ENCODE peak calls at places on chromosomes 2 and 18, in four cellular contexts. F is sigmoid colon, B is adrenal gland, C is GM12891. H is an unnamed sample.

GRCh38 chr2:118251427-118251826 is 163.2 kb downstream of the INSIG2 start:
- DNase-seq in C (no peak), B (no peak), F (no peak), H (no peak)

GRCh38 chr2:31237348-31238017 is 3.5 kb downstream of the EHD3 start:
- DNase-seq in F (no peak), B (no peak), C (no peak), H (no peak)

GRCh38 chr2:35298493-35298892 is 1057.1 kb upstream of the CRIM1 start:
- DNase-seq in B (peak; percentile 20), F (no peak), C (no peak), H (no peak)

GRCh38 chr18:9803698-9804516 is 81.9 kb upstream of the TXNDC2 start:
- DNase-seq in F (peak; percentile 85), B (peak; percentile 80), C (no peak), H (peak; percentile 94)

GRCh38 chr18:14971461-14972185 is 223.7 kb downstream of the ANKRD30B start:
- DNase-seq in F (no peak), C (no peak), B (no peak), H (no peak)

GRCh38 chr2:61179701-61180639 is 18.0 kb downstream of the C2orf74 start:
- DNase-seq in B (peak; percentile 91), C (no peak), F (peak; percentile 92), H (peak; percentile 37)

GRCh38 chr2:163266772-163267171 is 428.2 kb upstream of the KCNH7 start:
- DNase-seq in F (no peak), C (no peak), B (no peak), H (no peak)

GRCh38 chr2:200585730-200586643 is at the start of gene AOX1:
- DNase-seq in F (peak; percentile 90), B (peak; percentile 90), C (peak; percentile 22), H (peak; percentile 42)

GRCh38 chr2:95277246-95277906 is 3.1 kb downstream of the PROM2 start:
- DNase-seq in C (no peak), B (no peak), F (peak; percentile 51), H (peak; percentile 47)

GRCh38 chr2:95207111-95207961 is at the start of gene ZNF892:
- DNase-seq in B (peak; percentile 85), C (peak; percentile 92), F (peak; percentile 95), H (peak; percentile 86)

GRCh38 chr2:3827673-3828575 is 124.5 kb downstream of the DCDC2C start:
- DNase-seq in B (peak; percentile 18), F (no peak), C (no peak), H (peak; percentile 37)

GRCh38 chr2:150041721-150042450 is 445.6 kb downstream of the RND3 start:
- DNase-seq in F (no peak), B (no peak), C (no peak), H (no peak)

GRCh38 chr2:69831354-69831905 is 2.0 kb downstream of the GMCL1 start:
- DNase-seq in C (no peak), B (no peak), F (no peak), H (no peak)

GRCh38 chr2:221975151-221975550 is 323.6 kb downstream of the PAX3 start:
- DNase-seq in C (no peak), B (no peak), F (no peak), H (no peak)

GRCh38 chr18:68714707-68715496 is at the start of gene TMX3:
- DNase-seq in B (peak; percentile 88), C (peak; percentile 86), F (peak; percentile 93), H (peak; percentile 95)
- TF ChIP-seq POLR2A in B (no peak), C (no peak), F (peak; percentile 18), H (peak; percentile 67)

DNA sequence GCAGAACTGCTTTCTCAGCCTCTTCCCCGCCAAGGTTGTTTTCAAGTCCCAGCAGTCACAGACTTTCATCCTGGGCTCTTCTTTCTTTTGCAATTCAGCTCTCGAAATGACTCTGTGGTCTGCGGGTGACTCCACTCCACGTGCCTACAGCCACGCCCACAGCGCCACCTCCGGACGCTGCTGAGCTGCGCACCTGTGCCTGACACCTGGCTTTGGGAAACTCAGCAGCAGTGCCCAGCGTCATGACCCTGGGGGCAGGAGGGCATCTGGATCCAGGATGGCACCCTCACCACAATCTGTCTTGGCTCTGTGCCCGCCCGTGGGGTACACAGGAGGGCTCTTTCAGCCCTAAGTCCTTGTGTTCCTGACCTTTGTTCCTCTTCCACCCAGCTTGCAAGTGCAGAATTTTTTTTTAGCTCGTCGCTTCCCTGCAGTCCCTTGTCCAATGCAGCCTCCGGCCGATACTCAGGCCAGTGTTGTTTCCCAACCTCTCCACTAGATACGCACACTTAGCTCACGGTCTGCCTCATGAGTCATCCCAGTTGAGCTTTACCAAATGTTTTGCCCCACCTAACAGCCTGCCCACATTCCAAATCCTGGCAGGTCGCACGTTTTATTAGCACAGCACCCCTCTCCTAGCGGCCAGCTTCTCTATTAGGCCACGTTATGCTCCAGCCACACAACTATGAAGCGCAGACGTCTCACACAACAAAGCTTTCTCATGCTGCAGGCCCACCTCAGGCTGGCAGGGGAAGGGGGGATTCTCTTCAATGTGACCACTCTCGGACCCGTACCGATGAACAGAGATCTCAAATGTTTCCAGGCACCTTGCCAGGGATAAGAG is 6.5 kb upstream of the CAPN10 start:
- DNase-seq in B (peak; percentile 93), C (no peak), F (peak; percentile 88), H (no peak)
- TF ChIP-seq POLR2A in B (no peak), C (no peak), F (no peak), H (no peak)

DNA sequence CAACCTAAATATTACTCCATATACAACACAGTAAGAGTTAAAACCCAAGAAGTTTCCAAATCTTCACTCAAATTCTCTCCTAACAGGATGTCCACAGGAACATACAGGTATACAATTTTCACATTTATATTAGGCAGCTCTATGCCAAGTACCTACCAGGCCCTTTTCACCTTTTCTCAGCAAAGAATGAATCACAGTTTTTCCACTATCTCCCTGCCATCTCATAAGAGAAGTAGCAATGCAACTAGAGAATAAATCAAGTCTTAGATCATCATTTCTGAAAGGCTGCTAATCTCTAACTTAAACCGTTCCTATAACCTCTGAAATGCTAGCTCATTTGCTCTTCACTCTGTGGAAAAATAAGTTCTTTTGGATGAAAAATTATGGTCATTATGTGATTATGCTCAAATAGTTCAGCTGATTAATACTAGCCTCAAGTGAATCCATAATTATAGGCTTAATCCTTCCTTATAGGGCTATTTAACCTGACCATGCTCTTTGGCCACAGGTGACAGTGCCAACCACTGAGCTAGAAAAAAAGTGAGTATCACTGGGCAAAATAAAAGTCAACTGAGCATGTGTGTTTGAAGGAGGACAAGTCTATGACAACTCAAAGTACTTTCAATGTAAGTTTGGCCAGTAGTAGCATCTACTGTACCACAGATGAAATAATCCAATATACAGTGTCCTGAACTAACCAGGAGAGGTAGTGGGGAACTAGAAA is 79.7 kb downstream of the COBLL1 start:
- DNase-seq in C (no peak), F (no peak), B (no peak), H (no peak)
- TF ChIP-seq POLR2A in C (no peak), F (no peak), B (no peak), H (no peak)

GRCh38 chr2:62195421-62196277 is at the start of gene B3GNT2:
- DNase-seq in B (peak; percentile 75), C (peak; percentile 79), F (peak; percentile 88), H (peak; percentile 93)
- TF ChIP-seq POLR2A in B (peak; percentile 69), C (peak; percentile 82), F (no peak), H (peak; percentile 79)

DNA sequence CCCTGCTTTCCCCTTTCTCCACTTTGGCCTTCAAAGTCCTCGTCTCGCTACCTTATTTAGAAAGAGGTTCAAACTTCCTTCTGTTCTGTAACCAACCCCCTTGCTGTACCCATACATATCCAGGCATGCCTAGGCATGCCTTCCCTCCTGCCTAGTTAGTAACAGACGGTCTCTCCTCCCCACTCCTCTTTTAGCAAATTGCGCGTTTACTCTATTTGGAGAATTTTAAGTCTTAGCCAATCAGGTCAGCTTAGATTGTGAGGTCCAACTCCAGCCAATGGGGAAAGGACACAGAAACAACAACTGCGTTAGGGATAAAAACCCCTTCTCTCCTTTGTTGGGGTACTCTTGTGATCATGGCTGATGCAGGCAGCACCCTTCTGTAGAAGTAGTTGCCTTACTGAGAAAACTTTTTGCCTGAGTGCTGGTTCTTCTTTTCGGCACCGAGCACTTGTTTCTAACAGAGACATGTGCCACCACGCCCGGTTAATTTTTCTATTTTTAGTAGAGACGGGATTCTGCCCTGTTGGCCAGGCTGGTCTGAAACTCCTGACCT is 85.9 kb upstream of the FOXI3 start:
- DNase-seq in B (no peak), C (no peak), F (no peak), H (no peak)
- TF ChIP-seq POLR2A in B (no peak), C (no peak), F (no peak), H (no peak)

DNA sequence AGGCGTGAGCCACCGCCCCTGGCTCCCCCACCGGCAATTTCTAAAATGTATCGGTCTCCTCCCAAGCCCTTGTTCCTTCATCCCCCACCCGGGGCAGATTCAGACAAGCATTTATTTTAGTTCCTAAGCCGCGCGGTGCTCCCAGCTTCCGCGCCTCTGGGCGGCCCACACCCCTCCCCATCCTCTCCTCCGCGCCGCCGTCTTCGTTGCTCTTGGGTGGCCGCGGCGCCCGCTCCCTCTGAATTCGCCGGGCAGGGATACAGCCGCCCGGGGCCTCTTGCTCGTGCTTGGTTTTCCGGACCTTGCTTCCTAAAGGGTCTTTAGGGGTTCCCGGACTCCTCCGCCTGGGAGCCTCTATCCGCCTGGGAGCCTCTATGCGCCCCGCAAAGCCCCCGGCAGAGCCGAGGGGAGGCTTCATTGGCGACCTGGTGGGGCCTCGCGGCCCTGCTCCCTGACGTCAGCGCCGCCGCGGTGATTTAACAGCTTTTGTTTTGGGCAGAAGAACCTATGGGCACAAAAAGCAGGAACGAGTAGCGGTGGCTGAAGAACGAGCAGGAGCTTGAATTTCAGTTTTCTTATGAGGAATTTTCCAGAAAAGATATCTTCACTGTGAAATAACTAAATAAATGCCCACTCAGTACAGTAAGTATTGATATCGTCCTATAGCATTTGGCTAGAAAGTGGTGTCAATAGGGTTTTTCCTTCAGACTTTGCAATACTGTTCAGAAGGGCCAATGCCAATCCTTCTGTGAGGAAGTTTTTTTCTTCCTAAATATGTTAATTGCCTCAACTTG is 37.3 kb downstream of the PRKRA start:
- DNase-seq in F (peak; percentile 89), B (peak; percentile 61), C (peak; percentile 35), H (peak; percentile 74)
- TF ChIP-seq POLR2A in F (peak; percentile 18), B (no peak), C (peak; percentile 78), H (peak; percentile 36)